ENCODE peak calls at places on chromosomes 3 and 15, in five cellular contexts. One of them, this sample, is unnamed.

GRCh38 chr15:66831801-66832390 is 129.9 kb downstream of the SMAD6 start:
- DNase-seq in neural progenitor cell: no peak
- DNase-seq in fibroblast of lung: no peak
- DNase-seq in mesendoderm: no peak
- DNase-seq in NCI-H1105: no peak
- DNase-seq in this sample: no peak

GRCh38 chr3:189149203-189149602 is 22.6 kb upstream of the TPRG1 start:
- DNase-seq in neural progenitor cell: no peak
- DNase-seq in fibroblast of lung: no peak
- DNase-seq in mesendoderm: no peak
- DNase-seq in NCI-H1105: no peak
- DNase-seq in this sample: no peak

GRCh38 chr15:71775857-71776256 is 34.5 kb upstream of the NR2E3 start:
- DNase-seq in neural progenitor cell: no peak
- DNase-seq in fibroblast of lung: no peak
- DNase-seq in mesendoderm: no peak
- DNase-seq in NCI-H1105: no peak
- DNase-seq in this sample: no peak

GRCh38 chr3:9175421-9175820 is 74.0 kb downstream of the SRGAP3 start:
- DNase-seq in neural progenitor cell: no peak
- DNase-seq in fibroblast of lung: no peak
- DNase-seq in mesendoderm: no peak
- DNase-seq in NCI-H1105: no peak
- DNase-seq in this sample: no peak

GRCh38 chr3:197031315-197032285 is 2.0 kb upstream of the MELTF start:
- DNase-seq in neural progenitor cell: no peak
- DNase-seq in fibroblast of lung: peak; percentile 99
- DNase-seq in mesendoderm: peak; percentile 94
- DNase-seq in NCI-H1105: no peak
- DNase-seq in this sample: no peak

GRCh38 chr3:112610121-112610520 is 30.8 kb downstream of the CCDC80 start:
- DNase-seq in neural progenitor cell: no peak
- DNase-seq in fibroblast of lung: peak; percentile 66
- DNase-seq in mesendoderm: no peak
- DNase-seq in NCI-H1105: no peak
- DNase-seq in this sample: no peak

GRCh38 chr3:72678892-72679291 is 169.4 kb downstream of the SHQ1 start:
- DNase-seq in neural progenitor cell: no peak
- DNase-seq in fibroblast of lung: no peak
- DNase-seq in mesendoderm: no peak
- DNase-seq in NCI-H1105: no peak
- DNase-seq in this sample: no peak

GRCh38 chr3:105118905-105119304 is 247.8 kb upstream of the ALCAM start:
- DNase-seq in neural progenitor cell: no peak
- DNase-seq in fibroblast of lung: peak; percentile 20
- DNase-seq in mesendoderm: no peak
- DNase-seq in NCI-H1105: no peak
- DNase-seq in this sample: no peak

GRCh38 chr3:77599948-77600347 is 560.0 kb downstream of the ROBO2 start:
- DNase-seq in neural progenitor cell: no peak
- DNase-seq in fibroblast of lung: no peak
- DNase-seq in mesendoderm: no peak
- DNase-seq in NCI-H1105: no peak
- DNase-seq in this sample: no peak

GRCh38 chr3:37973250-37974054 is 17.1 kb upstream of the VILL start:
- DNase-seq in neural progenitor cell: no peak
- DNase-seq in fibroblast of lung: no peak
- DNase-seq in mesendoderm: peak; percentile 45
- DNase-seq in NCI-H1105: no peak
- DNase-seq in this sample: no peak

GRCh38 chr15:87816811-87817210 is 439.7 kb downstream of the NTRK3 start:
- DNase-seq in neural progenitor cell: no peak
- DNase-seq in fibroblast of lung: peak; percentile 84
- DNase-seq in mesendoderm: no peak
- DNase-seq in NCI-H1105: no peak
- DNase-seq in this sample: no peak

GRCh38 chr15:41417418-41417811 is 520 bp downstream of the RTF1 start:
- DNase-seq in neural progenitor cell: peak; percentile 70
- DNase-seq in fibroblast of lung: peak; percentile 24
- DNase-seq in mesendoderm: peak; percentile 56
- DNase-seq in NCI-H1105: no peak
- DNase-seq in this sample: no peak

GRCh38 chr15:82651708-82652107 is 4.5 kb upstream of the CPEB1 start:
- DNase-seq in neural progenitor cell: no peak
- DNase-seq in fibroblast of lung: no peak
- DNase-seq in mesendoderm: no peak
- DNase-seq in NCI-H1105: no peak
- DNase-seq in this sample: no peak

GRCh38 chr3:13141991-13142412 is 68.8 kb upstream of the IQSEC1 start:
- DNase-seq in neural progenitor cell: peak; percentile 89
- DNase-seq in fibroblast of lung: peak; percentile 22
- DNase-seq in mesendoderm: peak; percentile 82
- DNase-seq in NCI-H1105: no peak
- DNase-seq in this sample: no peak

GRCh38 chr3:178405456-178405970 is 130.7 kb upstream of the KCNMB2 start:
- DNase-seq in neural progenitor cell: no peak
- DNase-seq in fibroblast of lung: peak; percentile 50
- DNase-seq in mesendoderm: no peak
- DNase-seq in NCI-H1105: no peak
- DNase-seq in this sample: peak; percentile 45